ENCODE peak calls at places on chromosomes 4 and X, in four cellular contexts. One of them, this sample, is unnamed.

GRCh38 chr4:129641179-129641578 is 545.2 kb downstream of the C4orf33 start:
- DNase-seq in A549: peak
- DNase-seq in HepG2: peak
- DNase-seq in K562: peak
- DNase-seq in this sample: peak

GRCh38 chrX:81528041-81528440 is 326.1 kb downstream of the SH3BGRL start:
- DNase-seq in A549: no peak
- DNase-seq in HepG2: no peak
- DNase-seq in K562: no peak
- DNase-seq in this sample: no peak

GRCh38 chr4:36734296-36734695 is 452.9 kb downstream of the DTHD1 start:
- DNase-seq in A549: no peak
- DNase-seq in HepG2: no peak
- DNase-seq in K562: no peak
- DNase-seq in this sample: no peak

GRCh38 chr4:38574559-38575333 is 89.3 kb upstream of the KLF3 start:
- DNase-seq in A549: no peak
- DNase-seq in HepG2: no peak
- DNase-seq in K562: no peak
- DNase-seq in this sample: no peak

GRCh38 chrX:40156472-40157227 is 58.9 kb upstream of the BCOR start:
- DNase-seq in A549: no peak
- DNase-seq in HepG2: no peak
- DNase-seq in K562: no peak
- DNase-seq in this sample: no peak

GRCh38 chr4:23084559-23085248 is 392.0 kb downstream of the GBA3 start:
- DNase-seq in A549: peak
- DNase-seq in HepG2: no peak
- DNase-seq in K562: no peak
- DNase-seq in this sample: no peak

GRCh38 chr4:86841309-86841708 is 7.9 kb downstream of the SLC10A6 start:
- DNase-seq in A549: no peak
- DNase-seq in HepG2: no peak
- DNase-seq in K562: no peak
- DNase-seq in this sample: no peak

GRCh38 chr4:73864365-73864764 is 4.8 kb upstream of the CXCL1 start:
- DNase-seq in A549: peak
- DNase-seq in HepG2: peak
- DNase-seq in K562: no peak
- DNase-seq in this sample: no peak

GRCh38 chrX:38055170-38055847 is 49.0 kb downstream of the SYTL5 start:
- DNase-seq in A549: no peak
- DNase-seq in HepG2: no peak
- DNase-seq in K562: no peak
- DNase-seq in this sample: no peak

GRCh38 chr4:129342820-129343219 is 246.9 kb downstream of the C4orf33 start:
- DNase-seq in A549: peak
- DNase-seq in HepG2: peak
- DNase-seq in K562: no peak
- DNase-seq in this sample: no peak

GRCh38 chrX:125436855-125437254 is 117.2 kb downstream of the TEX13C start:
- DNase-seq in A549: peak
- DNase-seq in HepG2: no peak
- DNase-seq in K562: no peak
- DNase-seq in this sample: no peak

GRCh38 chr4:139208404-139208945 is 31.5 kb upstream of the ELF2 start:
- DNase-seq in A549: no peak
- DNase-seq in HepG2: peak
- DNase-seq in K562: no peak
- DNase-seq in this sample: no peak

GRCh38 chr4:7134737-7135388 is 57.5 kb upstream of the SORCS2 start:
- DNase-seq in A549: no peak
- DNase-seq in HepG2: no peak
- DNase-seq in K562: no peak
- DNase-seq in this sample: no peak

GRCh38 chr4:150647008-150647407 is 65.1 kb downstream of the MAB21L2 start:
- DNase-seq in A549: no peak
- DNase-seq in HepG2: no peak
- DNase-seq in K562: no peak
- DNase-seq in this sample: no peak

GRCh38 chrX:15781964-15782711 is 8.1 kb upstream of the ZRSR2 start:
- DNase-seq in A549: no peak
- DNase-seq in HepG2: no peak
- DNase-seq in K562: no peak
- DNase-seq in this sample: no peak
- TF ChIP-seq PHF8 in A549: no peak
- TF ChIP-seq PHF8 in HepG2: no peak
- TF ChIP-seq PHF8 in K562: no peak
- TF ChIP-seq PHF8 in this sample: no peak

DNA sequence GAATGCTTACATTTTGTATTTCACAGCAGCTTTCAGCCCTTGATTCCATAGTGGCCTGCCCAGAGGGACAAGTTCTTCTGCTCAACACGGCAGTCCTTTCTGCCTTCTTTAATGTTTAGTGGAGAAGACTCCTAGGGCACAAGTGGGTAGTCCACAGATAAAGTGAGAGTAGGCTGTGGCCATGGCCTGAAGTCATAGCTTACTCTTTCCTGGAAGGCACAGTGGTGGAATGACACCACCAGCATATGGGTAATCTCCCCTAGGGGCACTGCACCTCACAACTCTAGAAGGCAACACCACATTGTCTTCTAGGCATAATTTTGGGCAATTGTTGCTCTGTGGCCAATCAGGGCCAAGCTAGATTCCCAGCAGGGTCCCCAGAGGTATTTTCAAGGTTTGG is 155.4 kb upstream of the MAMLD1 start:
- DNase-seq in A549: no peak
- DNase-seq in HepG2: no peak
- DNase-seq in K562: no peak
- DNase-seq in this sample: no peak
- TF ChIP-seq CEBPB in A549: no peak
- TF ChIP-seq CEBPB in HepG2: no peak
- TF ChIP-seq CEBPB in K562: no peak
- TF ChIP-seq CEBPB in this sample: no peak

GRCh38 chr4:79917246-79917645 is 155.8 kb downstream of the ANTXR2 start:
- DNase-seq in A549: peak
- DNase-seq in HepG2: peak
- DNase-seq in K562: peak
- DNase-seq in this sample: peak
- TF ChIP-seq CTCF in A549: peak
- TF ChIP-seq CTCF in HepG2: peak
- TF ChIP-seq CTCF in K562: peak
- TF ChIP-seq CTCF in this sample: peak

DNA sequence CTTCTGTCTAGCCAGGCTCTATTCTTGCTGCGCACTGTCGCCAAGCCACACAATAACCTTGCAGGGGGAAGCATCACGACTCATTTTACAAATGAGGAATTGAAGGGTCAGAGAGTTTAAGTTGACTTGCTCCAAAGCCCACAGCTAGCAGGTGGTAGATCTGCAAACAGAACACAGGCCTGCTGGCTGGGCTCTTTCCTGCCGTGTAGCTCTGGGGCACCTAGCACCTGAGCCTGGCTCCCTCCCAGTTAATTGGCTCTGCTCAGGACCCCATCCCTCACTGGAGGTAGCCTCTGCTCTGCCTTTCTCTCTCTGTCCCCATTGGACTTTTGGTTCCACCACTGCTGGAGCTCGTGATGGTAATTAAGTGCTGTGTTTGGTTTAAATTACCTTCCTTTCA is 98.5 kb downstream of the NSUN7 start:
- DNase-seq in A549: no peak
- DNase-seq in HepG2: no peak
- DNase-seq in K562: no peak
- DNase-seq in this sample: no peak
- TF ChIP-seq PHF8 in A549: no peak
- TF ChIP-seq PHF8 in HepG2: no peak
- TF ChIP-seq PHF8 in K562: no peak
- TF ChIP-seq PHF8 in this sample: no peak

GRCh38 chrX:16771483-16772398 is 14.5 kb upstream of the TXLNG start:
- DNase-seq in A549: peak
- DNase-seq in HepG2: peak
- DNase-seq in K562: peak
- DNase-seq in this sample: peak

GRCh38 chrX:16774746-16775145 is 11.5 kb upstream of the TXLNG start:
- DNase-seq in A549: no peak
- DNase-seq in HepG2: no peak
- DNase-seq in K562: no peak
- DNase-seq in this sample: no peak

GRCh38 chrX:16770970-16771482 is 15.2 kb upstream of the TXLNG start:
- DNase-seq in A549: no peak
- DNase-seq in HepG2: no peak
- DNase-seq in K562: no peak
- DNase-seq in this sample: no peak

GRCh38 chrX:16772460-16772859 is 13.8 kb upstream of the TXLNG start:
- DNase-seq in A549: peak
- DNase-seq in HepG2: peak
- DNase-seq in K562: no peak
- DNase-seq in this sample: peak
- TF ChIP-seq CEBPB in A549: no peak
- TF ChIP-seq CEBPB in HepG2: no peak
- TF ChIP-seq CEBPB in K562: no peak
- TF ChIP-seq CEBPB in this sample: no peak

GRCh38 chrX:9622128-9622527 is 143.5 kb downstream of the GPR143 start:
- DNase-seq in A549: no peak
- DNase-seq in HepG2: no peak
- DNase-seq in K562: no peak
- DNase-seq in this sample: no peak

GRCh38 chrX:9614016-9614415 is 149.2 kb downstream of the TBL1X start:
- DNase-seq in A549: peak
- DNase-seq in HepG2: no peak
- DNase-seq in K562: no peak
- DNase-seq in this sample: no peak

DNA sequence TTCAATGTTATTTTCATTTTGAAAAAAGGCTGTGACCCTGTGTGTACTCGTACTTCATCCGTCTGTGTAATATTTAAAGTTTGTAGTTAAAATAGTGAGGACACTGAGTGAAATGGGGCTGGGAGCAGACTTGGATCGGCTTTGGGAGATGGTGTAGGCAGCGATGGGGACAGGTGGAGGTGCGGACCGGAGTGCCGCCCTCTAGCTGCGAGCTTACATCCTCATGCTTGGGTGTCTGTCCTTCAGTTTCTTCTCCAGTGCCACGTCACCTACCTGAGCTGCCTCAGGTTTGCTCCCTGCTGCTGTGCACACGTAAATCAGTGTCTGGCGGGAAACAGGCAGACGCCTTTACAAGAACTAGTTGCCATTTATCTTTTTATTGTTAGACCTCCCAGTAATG is 146.1 kb downstream of the GPR143 start:
- DNase-seq in A549: no peak
- DNase-seq in HepG2: no peak
- DNase-seq in K562: no peak
- DNase-seq in this sample: no peak
- TF ChIP-seq CTCF in A549: no peak
- TF ChIP-seq CTCF in HepG2: no peak
- TF ChIP-seq CTCF in K562: no peak
- TF ChIP-seq CTCF in this sample: peak

DNA sequence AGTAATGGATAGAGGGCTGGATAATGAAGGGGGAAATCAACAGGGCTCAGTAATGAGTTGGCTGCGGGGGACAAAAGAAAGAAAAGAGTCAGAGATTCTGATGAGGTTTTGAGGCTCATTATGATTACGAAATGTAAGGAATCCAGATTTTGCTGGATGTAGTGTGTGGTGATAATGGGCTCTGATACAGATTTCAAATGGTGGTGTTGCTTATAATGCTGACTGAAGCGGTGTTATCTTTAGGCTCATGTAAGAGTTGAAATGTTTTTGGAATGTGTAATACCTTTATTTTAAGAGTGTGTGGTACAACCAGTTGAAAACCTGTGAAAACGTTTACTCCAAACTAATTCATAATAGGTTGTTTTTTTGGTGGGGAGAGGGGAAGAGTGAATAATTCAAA is 39.2 kb upstream of the TENM3 start:
- DNase-seq in A549: no peak
- DNase-seq in HepG2: no peak
- DNase-seq in K562: no peak
- DNase-seq in this sample: no peak
- TF ChIP-seq PHF8 in A549: no peak
- TF ChIP-seq PHF8 in HepG2: no peak
- TF ChIP-seq PHF8 in K562: no peak
- TF ChIP-seq PHF8 in this sample: no peak

This sample was measured in H1.